ENCODE peak calls at places on chromosome 4, in nine cellular contexts. P is GM13977, K is A172, G is germinal center, D is cardiac fibroblast, L is astrocyte, W is colonic mucosa, A is GM03348, B is posterior cingulate gyrus. Q is an unnamed sample.

GRCh38 chr4:182918791-182919302 is 1.7 kb upstream of the DCTD start:
- DNase-seq in K (no peak), D (no peak), W (no peak), A (no peak), B (no peak), P (no peak), G (no peak), L (no peak), Q (peak)

GRCh38 chr4:23932935-23933334 is 43.1 kb upstream of the PPARGC1A start:
- DNase-seq in W (no peak), L (peak), G (no peak), K (no peak), B (no peak), P (no peak), A (peak), D (peak), Q (no peak)

GRCh38 chr4:99612281-99612680 is 37.7 kb downstream of the MTTP start:
- DNase-seq in G (no peak), A (no peak), W (no peak), K (no peak), P (no peak), L (no peak), D (no peak), B (no peak), Q (no peak)

GRCh38 chr4:188680667-188681063 is 541.4 kb downstream of the TRIML1 start:
- DNase-seq in B (no peak), L (no peak), K (no peak), P (no peak), W (no peak), D (no peak), A (no peak), G (no peak), Q (no peak)

GRCh38 chr4:187480146-187481145 is 515.1 kb upstream of the ZFP42 start:
- DNase-seq in P (no peak), B (no peak), D (peak), K (peak), L (peak), A (peak), W (no peak), G (no peak), Q (no peak)

GRCh38 chr4:147160908-147161513 is 215.3 kb upstream of the TTC29 start:
- DNase-seq in P (peak), G (peak), K (peak), B (no peak), A (peak), W (peak), L (peak), D (peak), Q (peak)

GRCh38 chr4:38099020-38099600 is 138.9 kb downstream of the PTTG2 start:
- DNase-seq in D (peak), G (no peak), L (no peak), A (no peak), K (no peak), B (no peak), W (no peak), P (no peak), Q (no peak)

GRCh38 chr4:1208266-1208961 is 36.0 kb upstream of the SPON2 start:
- DNase-seq in W (no peak), L (no peak), K (no peak), P (no peak), G (no peak), A (no peak), B (no peak), D (peak), Q (no peak)

GRCh38 chr4:15547392-15547791 is 77.7 kb downstream of the CC2D2A start:
- DNase-seq in G (no peak), A (no peak), K (no peak), L (no peak), W (no peak), B (no peak), D (no peak), P (peak), Q (peak)

GRCh38 chr4:182208651-182209050 is 34.6 kb upstream of the TENM3 start:
- DNase-seq in A (no peak), G (no peak), D (no peak), K (no peak), L (no peak), P (no peak), B (no peak), W (no peak), Q (no peak)

GRCh38 chr4:25842229-25842840 is 20.5 kb downstream of the SEL1L3 start:
- DNase-seq in G (peak), D (no peak), L (no peak), P (peak), K (no peak), B (no peak), A (no peak), W (no peak), Q (peak)

GRCh38 chr4:134906404-134907023 is 704.9 kb upstream of the PABPC4L start:
- DNase-seq in A (peak), B (no peak), L (peak), P (no peak), G (no peak), D (peak), W (no peak), K (peak), Q (peak)

GRCh38 chr4:152500798-152501434 is 35.0 kb downstream of the FBXW7 start:
- DNase-seq in D (peak), G (peak), A (peak), B (no peak), K (peak), L (peak), W (peak), P (no peak), Q (peak)

GRCh38 chr4:7464259-7464655 is 29.5 kb upstream of the PSAPL1 start:
- DNase-seq in A (no peak), G (no peak), B (no peak), D (no peak), W (no peak), K (no peak), L (no peak), P (no peak), Q (no peak)

GRCh38 chr4:61273237-61273636 is 73.1 kb downstream of the ADGRL3 start:
- DNase-seq in G (no peak), D (peak), W (no peak), A (no peak), K (no peak), L (no peak), B (no peak), P (no peak), Q (no peak)

GRCh38 chr4:149296503-149296902 is 519.1 kb downstream of the IQCM start:
- DNase-seq in W (no peak), D (no peak), B (no peak), L (no peak), K (no peak), P (no peak), G (no peak), A (no peak), Q (no peak)

GRCh38 chr4:102825261-102826071 is 1.9 kb downstream of the UBE2D3 start:
- DNase-seq in B (no peak), P (no peak), A (peak), W (peak), D (peak), L (peak), K (peak), G (peak), Q (peak)

GRCh38 chr4:103054030-103054429 is 22.5 kb downstream of the SLC9B2 start:
- DNase-seq in D (no peak), A (no peak), K (no peak), L (no peak), B (no peak), W (no peak), G (no peak), P (no peak), Q (no peak)

GRCh38 chr4:1427010-1427409 is 20.8 kb upstream of the NKX1-1 start:
- DNase-seq in D (no peak), L (no peak), P (no peak), W (no peak), K (no peak), A (no peak), G (no peak), B (no peak), Q (no peak)

GRCh38 chr4:147625733-147626132 is 8.5 kb downstream of the TMEM184C start:
- DNase-seq in B (no peak), P (no peak), K (no peak), A (no peak), L (no peak), G (no peak), D (no peak), W (no peak), Q (no peak)

GRCh38 chr4:13368262-13368661 is 115.9 kb downstream of the RAB28 start:
- DNase-seq in L (no peak), B (no peak), G (no peak), A (no peak), P (no peak), W (no peak), K (no peak), D (no peak), Q (no peak)

GRCh38 chr4:37976513-37976912 is 16.3 kb downstream of the PTTG2 start:
- DNase-seq in K (no peak), A (peak), B (no peak), D (peak), G (peak), W (no peak), L (no peak), P (peak), Q (no peak)

GRCh38 chr4:150033937-150034336 is 44.3 kb upstream of the DCLK2 start:
- DNase-seq in D (peak), B (no peak), L (peak), W (peak), G (no peak), K (peak), A (no peak), P (no peak), Q (no peak)

GRCh38 chr4:2898001-2898400 is 54.4 kb downstream of the ADD1 start:
- DNase-seq in G (no peak), W (no peak), L (no peak), A (no peak), P (no peak), D (no peak), B (no peak), K (no peak), Q (no peak)